ENCODE peak calls at places on chromosome 18, in five cellular contexts. One of them, this sample, is unnamed.
A peak's percentile ranks its signal among the peaks of the same experiment; 100 is the strongest.

GRCh38 chr18:60552948-60553347 is 180.4 kb upstream of the MC4R start:
- DNase-seq in nephron progenitor cell: no peak
- DNase-seq in fibroblast of lung: no peak
- DNase-seq in upper lobe of right lung: no peak
- DNase-seq in AG10803: no peak
- DNase-seq in this sample: no peak

GRCh38 chr18:75029456-75029855 is 179.5 kb downstream of the PTGR3 start:
- DNase-seq in AG10803: no peak
- DNase-seq in upper lobe of right lung: no peak
- DNase-seq in nephron progenitor cell: no peak
- DNase-seq in fibroblast of lung: no peak
- DNase-seq in this sample: no peak

GRCh38 chr18:7844418-7844817 is 277.3 kb downstream of the PTPRM start:
- DNase-seq in upper lobe of right lung: no peak
- DNase-seq in nephron progenitor cell: no peak
- DNase-seq in fibroblast of lung: no peak
- DNase-seq in AG10803: no peak
- DNase-seq in this sample: no peak

GRCh38 chr18:35443434-35443833 is 54.3 kb downstream of the INO80C start:
- DNase-seq in nephron progenitor cell: no peak
- DNase-seq in AG10803: no peak
- DNase-seq in fibroblast of lung: no peak
- DNase-seq in upper lobe of right lung: no peak
- DNase-seq in this sample: no peak

GRCh38 chr18:75477913-75478312 is 50.4 kb upstream of the SMIM21 start:
- DNase-seq in nephron progenitor cell: no peak
- DNase-seq in fibroblast of lung: peak; percentile 47
- DNase-seq in upper lobe of right lung: no peak
- DNase-seq in AG10803: no peak
- DNase-seq in this sample: no peak

GRCh38 chr18:2589345-2590060 is 18.1 kb downstream of the NDC80 start:
- DNase-seq in fibroblast of lung: no peak
- DNase-seq in AG10803: peak; percentile 21
- DNase-seq in upper lobe of right lung: no peak
- DNase-seq in nephron progenitor cell: no peak
- DNase-seq in this sample: no peak

GRCh38 chr18:61980355-61980754 is 87.5 kb upstream of the RNF152 start:
- DNase-seq in nephron progenitor cell: no peak
- DNase-seq in AG10803: peak; percentile 35
- DNase-seq in fibroblast of lung: peak; percentile 51
- DNase-seq in upper lobe of right lung: no peak
- DNase-seq in this sample: no peak

GRCh38 chr18:76491801-76492668 is 3.0 kb downstream of the ZNF516 start:
- DNase-seq in AG10803: no peak
- DNase-seq in upper lobe of right lung: peak; percentile 83
- DNase-seq in nephron progenitor cell: peak; percentile 45
- DNase-seq in fibroblast of lung: peak; percentile 49
- DNase-seq in this sample: peak; percentile 41

GRCh38 chr18:32909798-32910561 is 137.2 kb upstream of the KLHL14 start:
- DNase-seq in AG10803: no peak
- DNase-seq in upper lobe of right lung: no peak
- DNase-seq in nephron progenitor cell: no peak
- DNase-seq in fibroblast of lung: no peak
- DNase-seq in this sample: no peak

GRCh38 chr18:58201728-58202405 is 157.8 kb downstream of the NEDD4L start:
- DNase-seq in upper lobe of right lung: no peak
- DNase-seq in fibroblast of lung: no peak
- DNase-seq in nephron progenitor cell: no peak
- DNase-seq in AG10803: no peak
- DNase-seq in this sample: no peak

GRCh38 chr18:25350561-25351201 is 1.3 kb downstream of the ZNF521 start:
- DNase-seq in upper lobe of right lung: no peak
- DNase-seq in AG10803: peak; percentile 60
- DNase-seq in fibroblast of lung: peak; percentile 61
- DNase-seq in nephron progenitor cell: peak; percentile 68
- DNase-seq in this sample: peak; percentile 68

GRCh38 chr18:68757121-68757520 is 40.8 kb upstream of the CCDC102B start:
- DNase-seq in upper lobe of right lung: no peak
- DNase-seq in nephron progenitor cell: no peak
- DNase-seq in AG10803: peak; percentile 33
- DNase-seq in fibroblast of lung: peak; percentile 45
- DNase-seq in this sample: no peak

GRCh38 chr18:9323750-9324445 is 10.7 kb upstream of the TWSG1 start:
- DNase-seq in upper lobe of right lung: no peak
- DNase-seq in nephron progenitor cell: no peak
- DNase-seq in AG10803: peak; percentile 86
- DNase-seq in fibroblast of lung: peak; percentile 64
- DNase-seq in this sample: no peak

GRCh38 chr18:25234363-25234639 is 117.7 kb downstream of the ZNF521 start:
- DNase-seq in AG10803: no peak
- DNase-seq in nephron progenitor cell: no peak
- DNase-seq in fibroblast of lung: no peak
- DNase-seq in upper lobe of right lung: no peak
- DNase-seq in this sample: no peak

GRCh38 chr18:25798026-25798537 is 292.3 kb downstream of the SS18 start:
- DNase-seq in AG10803: no peak
- DNase-seq in upper lobe of right lung: no peak
- DNase-seq in nephron progenitor cell: no peak
- DNase-seq in fibroblast of lung: no peak
- DNase-seq in this sample: no peak

GRCh38 chr18:32930695-32931301 is 158.0 kb upstream of the KLHL14 start:
- DNase-seq in AG10803: peak; percentile 46
- DNase-seq in fibroblast of lung: peak; percentile 74
- DNase-seq in upper lobe of right lung: no peak
- DNase-seq in nephron progenitor cell: no peak
- DNase-seq in this sample: peak; percentile 67

GRCh38 chr18:13527256-13527655 is 199.1 kb downstream of the FAM210A start:
- DNase-seq in AG10803: no peak
- DNase-seq in nephron progenitor cell: no peak
- DNase-seq in upper lobe of right lung: no peak
- DNase-seq in fibroblast of lung: no peak
- DNase-seq in this sample: no peak

GRCh38 chr18:23966909-23967308 is 47.6 kb upstream of the TTC39C start:
- DNase-seq in upper lobe of right lung: no peak
- DNase-seq in fibroblast of lung: no peak
- DNase-seq in AG10803: no peak
- DNase-seq in nephron progenitor cell: no peak
- DNase-seq in this sample: no peak

GRCh38 chr18:23967321-23968089 is 47.0 kb upstream of the TTC39C start:
- DNase-seq in AG10803: no peak
- DNase-seq in nephron progenitor cell: no peak
- DNase-seq in fibroblast of lung: no peak
- DNase-seq in upper lobe of right lung: no peak
- DNase-seq in this sample: no peak

GRCh38 chr18:23964282-23965238 is 50.0 kb upstream of the TTC39C start:
- DNase-seq in fibroblast of lung: no peak
- DNase-seq in AG10803: no peak
- DNase-seq in nephron progenitor cell: no peak
- DNase-seq in upper lobe of right lung: no peak
- DNase-seq in this sample: no peak

GRCh38 chr18:23968638-23969037 is 45.9 kb upstream of the TTC39C start:
- DNase-seq in nephron progenitor cell: no peak
- DNase-seq in upper lobe of right lung: no peak
- DNase-seq in AG10803: no peak
- DNase-seq in fibroblast of lung: no peak
- DNase-seq in this sample: no peak

GRCh38 chr18:23963443-23964185 is 50.9 kb upstream of the TTC39C start:
- DNase-seq in AG10803: no peak
- DNase-seq in fibroblast of lung: peak; percentile 24
- DNase-seq in upper lobe of right lung: no peak
- DNase-seq in nephron progenitor cell: peak; percentile 31
- DNase-seq in this sample: no peak
- TF ChIP-seq CTCF in AG10803: no peak
- TF ChIP-seq CTCF in fibroblast of lung: no peak
- TF ChIP-seq CTCF in upper lobe of right lung: no peak
- TF ChIP-seq CTCF in nephron progenitor cell: no peak
- TF ChIP-seq CTCF in this sample: peak; percentile 9

DNA sequence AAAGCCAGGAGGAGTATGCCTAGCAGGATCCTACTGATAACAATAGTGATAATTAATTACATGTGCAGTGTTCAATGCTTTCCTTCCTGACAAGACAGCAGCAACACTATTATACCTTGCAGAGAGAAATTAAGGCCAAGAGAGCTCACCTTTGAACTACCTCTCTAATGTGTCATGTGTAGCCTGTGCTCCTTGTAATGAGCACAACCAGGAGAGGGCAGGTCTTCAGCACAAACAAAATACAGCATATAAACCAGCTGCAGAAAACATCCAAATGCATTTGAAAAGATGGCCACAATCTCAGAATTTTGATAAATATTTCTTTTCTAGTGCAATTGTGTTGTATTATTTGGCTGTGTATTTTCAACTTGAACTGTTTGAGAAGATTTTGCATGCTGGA is 1425.7 kb downstream of the DSC3 start:
- DNase-seq in nephron progenitor cell: no peak
- DNase-seq in fibroblast of lung: no peak
- DNase-seq in AG10803: no peak
- DNase-seq in upper lobe of right lung: no peak
- DNase-seq in this sample: no peak
- TF ChIP-seq CTCF in nephron progenitor cell: no peak
- TF ChIP-seq CTCF in fibroblast of lung: no peak
- TF ChIP-seq CTCF in AG10803: no peak
- TF ChIP-seq CTCF in upper lobe of right lung: no peak
- TF ChIP-seq CTCF in this sample: no peak

GRCh38 chr18:5237723-5238370 is 40.8 kb upstream of the AKAIN1 start:
- DNase-seq in upper lobe of right lung: peak; percentile 95
- DNase-seq in AG10803: peak; percentile 90
- DNase-seq in fibroblast of lung: peak; percentile 91
- DNase-seq in nephron progenitor cell: peak; percentile 89
- DNase-seq in this sample: peak; percentile 85
- TF ChIP-seq CTCF in upper lobe of right lung: peak; percentile 38
- TF ChIP-seq CTCF in AG10803: peak; percentile 33
- TF ChIP-seq CTCF in fibroblast of lung: peak; percentile 39
- TF ChIP-seq CTCF in nephron progenitor cell: no peak
- TF ChIP-seq CTCF in this sample: no peak

GRCh38 chr18:79797518-79798345 is at the start of gene KCNG2:
- DNase-seq in upper lobe of right lung: peak; percentile 64
- DNase-seq in nephron progenitor cell: peak; percentile 80
- DNase-seq in fibroblast of lung: peak; percentile 33
- DNase-seq in AG10803: no peak
- DNase-seq in this sample: peak; percentile 88
- TF ChIP-seq CTCF in upper lobe of right lung: peak; percentile 11
- TF ChIP-seq CTCF in nephron progenitor cell: no peak
- TF ChIP-seq CTCF in fibroblast of lung: no peak
- TF ChIP-seq CTCF in AG10803: no peak
- TF ChIP-seq CTCF in this sample: peak; percentile 58

DNA sequence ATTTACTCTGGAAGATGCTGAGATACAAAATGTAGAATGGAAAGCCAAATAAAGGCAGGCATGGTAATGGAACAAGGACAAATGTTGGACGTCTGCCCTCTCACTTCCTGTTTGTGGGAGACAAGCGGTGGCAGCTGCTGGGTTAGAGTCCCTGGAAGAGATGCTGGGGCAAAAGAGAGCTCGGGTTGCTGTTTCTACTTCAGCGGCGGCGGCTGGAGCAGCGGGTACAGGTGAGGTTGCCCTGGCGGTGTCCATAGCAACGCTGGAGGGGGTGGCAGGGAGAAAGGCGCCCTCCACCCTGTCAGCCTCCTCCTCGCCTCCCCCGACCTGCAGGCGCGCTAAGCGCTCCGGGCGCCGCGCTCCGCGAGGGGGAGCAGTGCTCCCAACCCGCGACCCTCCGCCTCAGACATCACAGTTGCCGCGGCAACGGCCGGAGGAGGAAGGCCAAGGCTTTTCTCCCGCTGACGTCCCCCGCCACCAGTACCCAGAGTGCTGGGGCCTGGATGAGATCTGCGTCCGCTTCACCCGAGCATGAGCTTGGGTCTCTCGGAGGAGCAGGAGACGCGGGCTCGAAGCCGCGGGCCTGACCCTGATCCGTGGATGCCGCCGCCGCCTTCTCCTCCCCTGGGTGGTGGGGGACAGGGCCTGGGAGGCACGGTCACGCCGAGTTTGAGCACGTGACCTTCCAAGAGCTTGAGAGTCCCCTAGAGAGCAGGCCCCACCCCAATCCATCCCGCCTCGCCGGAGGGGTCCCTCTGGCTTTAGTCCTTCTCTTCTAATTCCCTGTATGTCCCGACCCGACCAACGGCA is 65.6 kb downstream of the NOL4 start:
- DNase-seq in fibroblast of lung: peak; percentile 36
- DNase-seq in upper lobe of right lung: peak; percentile 64
- DNase-seq in nephron progenitor cell: peak; percentile 85
- DNase-seq in AG10803: no peak
- DNase-seq in this sample: peak; percentile 11
- TF ChIP-seq CTCF in fibroblast of lung: no peak
- TF ChIP-seq CTCF in upper lobe of right lung: no peak
- TF ChIP-seq CTCF in nephron progenitor cell: peak; percentile 35
- TF ChIP-seq CTCF in AG10803: no peak
- TF ChIP-seq CTCF in this sample: peak; percentile 36

GRCh38 chr18:5068856-5069255 is 128.2 kb downstream of the AKAIN1 start:
- DNase-seq in upper lobe of right lung: no peak
- DNase-seq in AG10803: no peak
- DNase-seq in nephron progenitor cell: no peak
- DNase-seq in fibroblast of lung: no peak
- DNase-seq in this sample: no peak

GRCh38 chr18:5075297-5075696 is 121.8 kb downstream of the AKAIN1 start:
- DNase-seq in fibroblast of lung: no peak
- DNase-seq in nephron progenitor cell: no peak
- DNase-seq in upper lobe of right lung: no peak
- DNase-seq in AG10803: no peak
- DNase-seq in this sample: no peak

DNA sequence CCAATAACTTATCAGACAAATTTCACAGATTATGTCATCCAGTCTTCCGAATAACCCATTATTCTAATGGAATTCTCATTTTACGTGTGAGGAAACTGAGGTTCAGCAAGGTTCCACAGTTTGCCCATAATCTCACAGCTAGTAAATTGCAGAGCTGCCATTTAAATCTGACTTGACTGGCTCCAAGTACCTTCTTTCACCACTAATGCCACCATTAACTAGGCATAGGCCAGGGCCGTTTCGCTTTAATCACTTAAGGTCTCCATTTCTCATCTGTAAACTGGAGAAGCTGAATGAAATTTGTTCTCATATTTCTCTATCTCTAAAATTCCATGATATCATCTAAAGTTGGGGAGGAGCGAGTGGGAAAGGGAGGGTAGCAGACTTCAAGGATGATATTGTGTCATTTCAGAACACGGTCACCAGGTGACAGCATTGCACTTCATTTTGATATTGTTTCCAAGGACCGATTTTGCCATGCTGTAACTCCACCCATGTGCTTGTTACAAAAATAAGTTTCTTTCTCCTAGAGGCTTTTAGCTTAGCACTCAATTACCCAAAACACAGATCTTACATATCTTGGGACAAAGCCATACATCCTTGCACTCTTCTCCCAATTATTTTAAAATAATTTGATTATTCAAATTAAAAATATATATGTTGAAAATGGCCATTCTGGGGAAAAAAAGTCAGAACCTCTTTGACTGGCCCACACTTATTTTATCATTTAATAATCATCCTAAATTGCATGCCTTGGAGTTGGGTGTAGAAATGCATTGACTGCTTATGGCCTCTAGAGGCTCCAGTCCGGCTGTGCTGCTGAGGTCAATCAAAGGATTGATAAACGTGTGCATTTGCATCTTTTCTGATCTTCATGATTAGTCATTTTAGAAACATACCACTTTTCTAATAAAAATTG is 123.8 kb downstream of the AKAIN1 start:
- DNase-seq in AG10803: peak; percentile 18
- DNase-seq in upper lobe of right lung: no peak
- DNase-seq in fibroblast of lung: peak; percentile 20
- DNase-seq in nephron progenitor cell: peak; percentile 50
- DNase-seq in this sample: peak; percentile 36
- TF ChIP-seq CTCF in AG10803: peak; percentile 53
- TF ChIP-seq CTCF in upper lobe of right lung: peak; percentile 34
- TF ChIP-seq CTCF in fibroblast of lung: no peak
- TF ChIP-seq CTCF in nephron progenitor cell: peak; percentile 73
- TF ChIP-seq CTCF in this sample: peak; percentile 70

This sample was measured in GM13977.